ENCODE peak calls at places on chromosome 6, in four cellular contexts. Q is esophagus squamous epithelium, A is IMR-90, S is ovary. P is an unnamed sample.

GRCh38 chr6:88380618-88381288 is 214.6 kb upstream of the CNR1 start:
- DNase-seq in Q (no peak), A (no peak), S (no peak), P (no peak)

GRCh38 chr6:159257846-159258245 is 88.6 kb downstream of the FNDC1 start:
- DNase-seq in Q (no peak), A (no peak), S (no peak), P (no peak)

GRCh38 chr6:39876111-39876510 is 58.2 kb downstream of the MOCS1 start:
- DNase-seq in Q (no peak), A (peak; percentile 26), S (no peak), P (no peak)

GRCh38 chr6:21738180-21739094 is 144.9 kb downstream of the SOX4 start:
- DNase-seq in Q (no peak), A (peak; percentile 44), S (no peak), P (peak; percentile 24)

GRCh38 chr6:95280690-95281273 is 296.6 kb upstream of the MANEA start:
- DNase-seq in Q (no peak), A (peak; percentile 36), S (no peak), P (no peak)

GRCh38 chr6:54710430-54710829 is 136.1 kb upstream of the FAM83B start:
- DNase-seq in Q (no peak), A (no peak), S (no peak), P (peak; percentile 49)

GRCh38 chr6:31586013-31586412 is at the start of gene LST1:
- DNase-seq in Q (no peak), A (no peak), S (no peak), P (no peak)

GRCh38 chr6:148967546-148967945 is 220.7 kb downstream of the UST start:
- DNase-seq in Q (no peak), A (no peak), S (no peak), P (no peak)

GRCh38 chr6:160831751-160832150 is 129.7 kb downstream of the PLG start:
- DNase-seq in Q (no peak), A (no peak), S (no peak), P (no peak)

GRCh38 chr6:6221829-6222535 is 98.5 kb downstream of the F13A1 start:
- DNase-seq in Q (no peak), A (no peak), S (no peak), P (peak; percentile 17)

GRCh38 chr6:152380351-152380767 is 256.8 kb downstream of the SYNE1 start:
- DNase-seq in Q (no peak), A (peak; percentile 74), S (no peak), P (peak; percentile 25)

GRCh38 chr6:24446670-24447069 is 42.7 kb downstream of the GPLD1 start:
- DNase-seq in Q (no peak), A (no peak), S (no peak), P (no peak)

GRCh38 chr6:21781075-21781474 is 187.5 kb downstream of the SOX4 start:
- DNase-seq in Q (no peak), A (no peak), S (no peak), P (no peak)

GRCh38 chr6:10071631-10072220 is 343.1 kb downstream of the TFAP2A start:
- DNase-seq in Q (no peak), A (no peak), S (no peak), P (no peak)

GRCh38 chr6:103273048-103273447 is 1586.7 kb downstream of the HACE1 start:
- DNase-seq in Q (no peak), A (no peak), S (no peak), P (no peak)

GRCh38 chr6:158629376-158630221 is 14.9 kb downstream of the DYNLT1 start:
- DNase-seq in Q (no peak), A (no peak), S (no peak), P (peak; percentile 58)

GRCh38 chr6:168050225-168050796 is 28.7 kb downstream of the FRMD1 start:
- DNase-seq in Q (no peak), A (no peak), S (peak; percentile 34), P (no peak)

DNA sequence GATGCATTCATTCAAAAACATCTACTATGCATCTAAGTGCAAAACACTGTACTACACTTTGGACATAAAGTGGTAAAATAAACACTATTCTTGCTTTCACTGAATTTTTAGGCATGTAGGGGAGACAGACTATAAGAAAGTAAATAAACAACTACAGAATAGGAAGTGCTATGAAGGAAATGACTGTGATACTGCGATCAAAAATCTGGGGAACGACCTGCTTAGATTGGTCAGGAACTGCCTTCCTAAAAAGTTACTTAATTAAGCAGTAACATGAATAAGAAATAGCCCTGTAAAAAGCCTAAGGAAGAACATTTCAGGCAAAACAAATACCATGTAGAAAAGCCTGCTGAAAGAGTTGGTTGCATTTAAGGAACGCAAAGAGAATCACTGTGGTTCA is 50.6 kb downstream of the HACE1 start:
- DNase-seq in Q (no peak), A (no peak), S (no peak), P (no peak)
- TF ChIP-seq POLR2A in Q (no peak), A (no peak), S (no peak), P (no peak)

DNA sequence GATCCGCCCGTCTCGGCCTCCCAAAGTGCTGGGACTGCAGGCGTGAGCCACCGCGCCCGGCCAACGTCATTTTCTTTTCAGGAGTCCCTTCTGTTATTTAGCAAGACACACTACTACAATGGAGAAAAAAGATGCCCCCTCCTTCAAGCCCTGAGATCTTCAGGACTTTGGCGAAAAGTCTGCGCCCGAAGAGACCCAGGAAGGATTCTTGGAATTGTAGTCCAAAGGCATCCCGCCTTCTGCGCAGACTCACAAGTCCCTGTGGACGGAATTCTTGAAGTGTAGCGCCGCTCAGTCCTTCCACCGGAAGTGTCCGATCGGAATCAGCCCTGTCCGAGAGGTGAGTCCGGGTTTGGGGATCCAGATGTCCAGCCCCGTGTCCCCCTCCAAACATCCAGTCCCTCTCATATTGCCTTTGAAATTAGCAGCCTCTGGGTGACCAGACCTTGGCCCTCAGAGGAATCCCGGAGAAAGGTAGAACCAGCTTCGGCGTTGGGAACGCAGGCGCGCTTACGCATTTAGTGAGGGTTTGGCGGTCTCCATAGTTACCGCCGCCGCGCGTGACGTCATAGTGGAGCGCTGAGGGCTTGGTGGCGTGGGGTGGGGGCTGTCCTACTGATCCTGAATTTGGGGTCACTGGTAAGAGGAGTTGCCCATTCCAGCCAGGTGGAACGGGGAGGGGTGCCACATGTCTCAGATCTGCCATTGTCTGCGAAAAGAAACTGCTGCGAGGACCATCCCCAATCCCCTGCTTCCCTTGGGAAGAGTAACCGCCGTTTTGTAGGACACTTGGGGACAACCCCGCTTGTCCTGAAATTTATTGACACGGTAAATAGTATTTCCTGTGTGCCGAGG is 490 bp downstream of the ZNF165 start:
- DNase-seq in Q (peak; percentile 62), A (peak; percentile 98), S (peak; percentile 96), P (peak; percentile 98)
- TF ChIP-seq POLR2A in Q (peak; percentile 9), A (peak; percentile 14), S (peak; percentile 51), P (no peak)

GRCh38 chr6:98947411-98948292 is at the start of gene FBXL4:
- DNase-seq in Q (peak; percentile 46), A (peak; percentile 70), S (peak; percentile 85), P (peak; percentile 87)
- TF ChIP-seq POLR2A in Q (peak; percentile 47), A (peak; percentile 79), S (peak; percentile 42), P (peak; percentile 83)

GRCh38 chr6:101417899-101418298 is 24.4 kb downstream of the GRIK2 start:
- DNase-seq in Q (no peak), A (no peak), S (no peak), P (no peak)

DNA sequence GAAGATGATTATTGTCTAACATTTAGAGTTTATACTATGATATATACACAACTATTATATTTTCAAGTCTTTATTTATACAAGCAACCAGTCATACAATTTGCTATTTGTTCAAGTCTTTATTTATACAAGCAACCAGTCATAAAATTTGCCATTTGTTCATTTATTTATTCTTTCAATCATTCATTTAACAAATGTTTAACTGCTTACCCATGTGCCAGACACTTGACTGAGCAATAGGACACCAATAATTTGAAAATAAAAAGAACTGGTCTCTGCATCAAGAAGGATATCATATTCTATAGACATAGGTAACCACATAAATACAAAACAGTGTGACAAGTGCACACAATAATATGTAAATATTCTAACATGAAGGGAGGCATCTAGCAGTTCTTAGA is 20.3 kb downstream of the GRIK2 start:
- DNase-seq in Q (no peak), A (no peak), S (no peak), P (no peak)
- TF ChIP-seq POLR2A in Q (no peak), A (no peak), S (no peak), P (no peak)

DNA sequence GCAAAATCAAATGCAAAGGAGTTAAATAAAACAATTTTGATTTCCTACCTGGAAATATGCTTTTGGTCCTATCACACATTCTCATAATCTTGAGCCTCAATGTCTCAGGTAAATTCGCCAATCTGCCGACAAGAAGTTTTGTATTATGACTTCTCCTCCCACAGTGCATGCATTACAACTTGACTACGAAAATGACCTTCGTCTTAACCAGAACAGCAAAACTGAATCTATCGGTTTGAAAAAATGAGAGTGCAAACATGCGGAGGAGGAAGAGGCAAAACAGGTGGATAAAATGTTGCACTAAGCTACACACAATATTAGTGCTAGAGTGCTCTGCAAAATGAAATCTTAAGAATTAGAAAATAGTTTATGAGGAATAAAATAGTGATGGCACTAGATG is 43.4 kb downstream of the HIVEP2 start:
- DNase-seq in Q (no peak), A (no peak), S (no peak), P (no peak)
- TF ChIP-seq POLR2A in Q (no peak), A (peak; percentile 16), S (no peak), P (no peak)

DNA sequence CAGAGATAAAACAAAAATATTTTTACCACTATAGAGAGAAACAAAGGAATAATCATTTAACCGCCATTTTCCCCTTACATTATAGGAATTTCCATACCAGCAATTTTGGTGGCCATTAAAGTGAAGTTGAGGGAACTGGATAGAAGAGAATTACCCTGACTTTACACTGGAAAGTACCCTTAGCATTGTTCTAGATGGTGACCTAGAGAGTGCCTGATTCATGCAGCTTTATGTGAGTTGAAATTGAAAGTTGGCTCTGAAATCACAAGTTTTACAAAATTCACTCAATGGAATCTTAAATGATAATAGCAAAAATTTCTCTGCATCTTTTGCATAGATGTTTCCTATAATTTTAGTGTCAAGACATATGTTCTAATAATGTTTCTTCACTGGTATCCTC is 55.7 kb upstream of the PREP start:
- DNase-seq in Q (no peak), A (no peak), S (no peak), P (no peak)
- TF ChIP-seq POLR2A in Q (no peak), A (no peak), S (no peak), P (no peak)

DNA sequence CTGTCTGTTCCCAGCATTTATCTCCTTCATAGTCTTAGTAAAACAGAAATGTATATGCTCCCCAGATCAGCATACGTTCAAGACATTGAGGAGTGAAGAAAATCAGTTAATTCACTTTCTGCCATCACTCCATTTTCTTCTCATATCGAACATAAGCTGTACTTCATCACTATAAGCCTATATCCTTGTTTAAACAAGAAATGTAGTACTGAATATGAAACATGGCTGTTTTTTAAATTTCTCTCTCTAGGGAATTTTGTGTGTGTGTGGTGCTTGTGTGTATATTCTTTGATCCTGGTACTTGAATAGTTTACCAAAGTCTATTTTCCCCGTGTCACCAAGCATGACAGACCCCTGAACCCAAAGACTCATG is 107.1 kb downstream of the HFE start:
- DNase-seq in Q (no peak), A (no peak), S (no peak), P (no peak)
- TF ChIP-seq POLR2A in Q (no peak), A (no peak), S (no peak), P (no peak)

GRCh38 chr6:121334299-121335104 is at the start of gene TBC1D32:
- DNase-seq in Q (peak; percentile 41), A (peak; percentile 88), S (peak; percentile 96), P (peak; percentile 94)
- TF ChIP-seq POLR2A in Q (peak; percentile 28), A (peak; percentile 88), S (peak; percentile 64), P (peak; percentile 80)

DNA sequence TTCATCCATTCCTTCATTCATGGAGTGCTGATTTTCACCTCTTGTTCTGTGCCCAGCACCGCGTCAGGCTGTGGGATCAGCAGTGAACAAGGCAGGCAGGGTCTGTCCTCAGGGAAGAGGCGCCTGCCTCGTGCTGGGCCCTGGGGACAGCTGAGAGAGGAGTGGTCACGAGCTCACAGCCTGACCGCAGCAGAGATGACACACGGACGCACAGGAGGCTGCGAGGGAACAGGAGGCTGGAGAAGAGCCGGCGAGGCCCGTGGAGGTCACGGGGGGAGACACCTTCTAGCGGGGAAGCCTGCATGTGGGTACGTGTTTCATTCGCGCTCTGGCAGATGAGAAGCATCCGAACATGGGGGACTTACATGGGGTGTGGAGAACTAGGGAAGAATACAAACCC is 27.5 kb downstream of the PXDC1 start:
- DNase-seq in Q (no peak), A (no peak), S (no peak), P (no peak)
- TF ChIP-seq POLR2A in Q (no peak), A (no peak), S (no peak), P (no peak)